ENCODE peak calls at places on chromosomes 1 and 21, in seven cellular contexts. Y is SK-N-MC; E is HTR-8/SVneo; O is activated T-helper 1 cell treated with anti-CD3 and anti-CD28 coated beads, Interleukin-12 subunit alpha, Interleukin-12 subunit beta, Interleukin-2, Interleukin-4 antibody, amounts not matched to agents 30 ng/mL and 10 ng/mL and 1 ng/mL, durations not matched to agents 14 hours and 24 hours and 36 hours; U is MG63; I is activated CD4-positive, alpha-beta T cell treated with anti-CD3 and anti-CD28 coated beads, Interleukin-2, amount 10 ng/mL, durations not matched to agents 7 days and 5 days; Q is GM20000. T is an unnamed sample.

GRCh38 chr1:156807627-156808026 is 9.0 kb downstream of the SH2D2A start:
- DNase-seq in U (no peak), I (peak), Y (no peak), Q (no peak), O (peak), E (no peak), T (no peak)

GRCh38 chr1:6827081-6827480 is 41.8 kb downstream of the CAMTA1 start:
- DNase-seq in E (no peak), U (no peak), O (no peak), Y (no peak), I (no peak), Q (no peak), T (no peak)

GRCh38 chr1:159960721-159961381 is 6.8 kb upstream of the SLAMF9 start:
- DNase-seq in Y (no peak), I (no peak), O (no peak), U (peak), E (no peak), Q (no peak), T (no peak)

GRCh38 chr1:156103521-156103947 is 11.0 kb upstream of the LMNA start:
- DNase-seq in Q (no peak), U (peak), I (no peak), E (no peak), Y (no peak), O (no peak), T (no peak)

GRCh38 chr1:202505356-202505755 is 156.9 kb downstream of the PPP1R12B start:
- DNase-seq in E (peak), Y (no peak), I (no peak), Q (no peak), U (no peak), O (no peak), T (no peak)

GRCh38 chr1:228174482-228175315 is 9.1 kb downstream of the IBA57 start:
- DNase-seq in Q (peak), Y (no peak), E (no peak), O (no peak), U (no peak), I (peak), T (no peak)

GRCh38 chr1:8373547-8374270 is 55.8 kb downstream of the SLC45A1 start:
- DNase-seq in E (no peak), Y (no peak), I (no peak), Q (no peak), O (no peak), U (peak), T (peak)

GRCh38 chr1:145995964-145996432 is 381 bp downstream of the TXNIP start:
- DNase-seq in O (no peak), Q (no peak), I (no peak), E (no peak), U (no peak), Y (no peak), T (peak)

GRCh38 chr1:91091812-91092211 is 70.0 kb upstream of the ZNF644 start:
- DNase-seq in E (no peak), Y (no peak), I (no peak), U (no peak), O (no peak), Q (no peak), T (peak)

GRCh38 chr1:23475134-23475628 is 8.8 kb downstream of the ASAP3 start:
- DNase-seq in Q (no peak), O (no peak), Y (no peak), E (peak), I (no peak), U (peak), T (peak)

GRCh38 chr1:110130989-110131388 is 18.7 kb downstream of the UBL4B start:
- DNase-seq in Q (no peak), U (no peak), O (no peak), Y (no peak), I (no peak), E (no peak), T (no peak)

GRCh38 chr21:38768385-38769071 is 37.2 kb upstream of the ETS2 start:
- DNase-seq in I (peak), U (peak), Q (peak), O (peak), Y (no peak), E (no peak), T (no peak)